ENCODE peak calls at places on chromosomes 6 and 20, in five cellular contexts. B is mesendoderm, Y is esophagus squamous epithelium, W is body of pancreas, V is OCI-LY7. J is an unnamed sample.

GRCh38 chr6:26195376-26195923 is 108.2 kb downstream of the HFE start:
- DNase-seq in W (peak; percentile 90), Y (no peak), V (peak; percentile 96), B (peak; percentile 88), J (peak; percentile 78)

GRCh38 chr20:54555150-54555549 is 79.8 kb downstream of the DOK5 start:
- DNase-seq in V (no peak), B (peak; percentile 21), W (no peak), Y (no peak), J (no peak)

GRCh38 chr6:30322527-30323501 is 3.9 kb upstream of the TRIM39 start:
- DNase-seq in Y (no peak), W (no peak), B (peak; percentile 29), V (no peak), J (no peak)

GRCh38 chr6:32947552-32948465 is 5.1 kb downstream of the HLA-DMA start:
- DNase-seq in W (peak; percentile 73), B (peak; percentile 74), Y (no peak), V (peak; percentile 73), J (peak; percentile 45)

GRCh38 chr20:60057866-60058807 is 99.9 kb downstream of the CDH26 start:
- DNase-seq in Y (no peak), V (peak; percentile 4), W (peak; percentile 52), B (peak; percentile 74), J (peak; percentile 97)

GRCh38 chr20:32300647-32301046 is 23.2 kb downstream of the KIF3B start:
- DNase-seq in W (no peak), Y (no peak), V (no peak), B (no peak), J (no peak)

GRCh38 chr6:36116066-36116465 is 14.2 kb upstream of the MAPK13 start:
- DNase-seq in V (no peak), W (no peak), B (no peak), Y (no peak), J (no peak)

GRCh38 chr20:23356203-23356602 is 5.6 kb downstream of the NXT1 start:
- DNase-seq in Y (no peak), W (no peak), V (no peak), B (peak; percentile 72), J (no peak)

GRCh38 chr20:32390999-32391398 is 32.9 kb downstream of the ASXL1 start:
- DNase-seq in B (no peak), Y (no peak), V (no peak), W (no peak), J (no peak)

GRCh38 chr6:140182819-140183218 is 808.4 kb upstream of the CITED2 start:
- DNase-seq in W (no peak), V (no peak), Y (no peak), B (no peak), J (no peak)

GRCh38 chr6:91590191-91590590 is 1003.3 kb upstream of the MAP3K7 start:
- DNase-seq in B (no peak), W (no peak), Y (no peak), V (no peak), J (no peak)

GRCh38 chr6:41167173-41167963 is 4.5 kb upstream of the TREM2 start:
- DNase-seq in B (peak; percentile 63), Y (no peak), W (no peak), V (no peak), J (peak; percentile 57)

GRCh38 chr6:156658596-156659316 is 118.4 kb upstream of the ARID1B start:
- DNase-seq in V (no peak), W (no peak), Y (no peak), B (peak; percentile 19), J (no peak)

GRCh38 chr6:125807293-125807692 is 16.5 kb downstream of the NCOA7 start:
- DNase-seq in W (no peak), B (no peak), Y (no peak), V (no peak), J (no peak)

GRCh38 chr6:151022492-151022891 is 157.0 kb downstream of the MTHFD1L start:
- DNase-seq in W (no peak), V (no peak), B (peak; percentile 42), Y (no peak), J (no peak)

GRCh38 chr20:12824353-12824752 is 184.4 kb upstream of the SPTLC3 start:
- DNase-seq in B (no peak), Y (no peak), V (no peak), W (no peak), J (no peak)

GRCh38 chr20:2762578-2763131 is 37.8 kb downstream of the CPXM1 start:
- DNase-seq in B (peak; percentile 70), Y (no peak), V (no peak), W (no peak), J (no peak)

GRCh38 chr6:114452785-114453401 is 110.1 kb upstream of the HS3ST5 start:
- DNase-seq in Y (no peak), W (no peak), B (no peak), V (no peak), J (no peak)

GRCh38 chr6:129493396-129493902 is 216.5 kb downstream of the ARHGAP18 start:
- DNase-seq in V (no peak), Y (no peak), W (no peak), B (no peak), J (no peak)

GRCh38 chr6:90896165-90896549 is 309.3 kb upstream of the MAP3K7 start:
- DNase-seq in Y (no peak), V (no peak), W (no peak), B (no peak), J (no peak)

GRCh38 chr20:25254571-25254970 is 6.7 kb downstream of the PYGB start:
- DNase-seq in W (no peak), Y (no peak), V (no peak), B (no peak), J (no peak)

GRCh38 chr6:41733707-41734665 is 1.4 kb downstream of the TFEB start:
- DNase-seq in Y (no peak), W (peak; percentile 72), B (peak; percentile 76), V (peak; percentile 92), J (peak; percentile 84)

GRCh38 chr6:18668994-18669393 is 281.8 kb downstream of the RNF144B start:
- DNase-seq in V (no peak), W (no peak), Y (no peak), B (peak; percentile 3), J (no peak)

GRCh38 chr6:139369568-139370046 is 4.8 kb downstream of the CITED2 start:
- DNase-seq in B (peak; percentile 75), V (peak; percentile 69), Y (no peak), W (peak; percentile 45), J (peak; percentile 65)

GRCh38 chr6:27505209-27506027 is 32.5 kb upstream of the ZNF184 start:
- DNase-seq in B (peak; percentile 97), V (peak; percentile 34), W (peak; percentile 71), Y (no peak), J (peak; percentile 11)

GRCh38 chr6:149182262-149182661 is 135.2 kb upstream of the TAB2 start:
- DNase-seq in Y (no peak), W (peak; percentile 21), B (no peak), V (no peak), J (no peak)

GRCh38 chr6:9437836-9438235 is 977.0 kb downstream of the TFAP2A start:
- DNase-seq in B (no peak), Y (no peak), V (no peak), W (no peak), J (no peak)

GRCh38 chr20:1437222-1437904 is 29.3 kb downstream of the NSFL1C start:
- DNase-seq in B (peak; percentile 82), V (peak; percentile 80), W (peak; percentile 68), Y (peak; percentile 19), J (peak; percentile 84)

GRCh38 chr6:15129872-15130271 is 116.0 kb upstream of the JARID2 start:
- DNase-seq in Y (no peak), V (no peak), W (no peak), B (no peak), J (no peak)

GRCh38 chr20:15642676-15643075 is 930.6 kb downstream of the KIF16B start:
- DNase-seq in B (no peak), Y (no peak), V (no peak), W (no peak), J (no peak)

GRCh38 chr6:147507162-147508072 is 1.1 kb upstream of the SAMD5 start:
- DNase-seq in W (no peak), B (peak; percentile 30), Y (no peak), V (no peak), J (peak; percentile 69)

DNA sequence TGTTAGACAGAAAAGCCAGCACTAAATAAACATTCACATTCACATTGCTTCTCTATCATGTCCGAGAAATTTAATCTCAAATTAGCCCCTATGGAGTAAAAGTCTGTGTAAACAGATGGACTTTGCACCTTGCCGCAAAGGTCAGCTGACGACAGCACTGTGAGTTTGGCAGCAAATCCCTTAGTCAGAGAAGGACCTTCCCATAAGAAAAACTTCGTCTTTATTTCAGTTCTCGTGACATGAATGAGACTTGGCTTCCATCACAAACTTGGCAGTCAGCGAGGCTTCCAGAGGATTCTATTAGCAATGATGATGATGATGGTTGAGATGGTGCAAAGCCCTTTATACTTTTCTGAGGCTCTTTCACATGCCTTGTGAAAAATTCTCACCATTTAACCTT is 133.7 kb upstream of the IFNGR1 start:
- DNase-seq in W (no peak), B (no peak), V (no peak), Y (no peak), J (no peak)
- H3K4me1 ChIP-seq in W (peaks cover 4% of the 10 kb centered on the region), B (no peaks in the 10 kb centered on the region), V (peaks cover 36% of the 10 kb centered on the region), Y (no peaks in the 10 kb centered on the region), J (peaks cover 3% of the 10 kb centered on the region)

GRCh38 chr20:58406422-58407001 is 17.5 kb downstream of the VAPB start:
- DNase-seq in V (no peak), Y (no peak), W (no peak), B (no peak), J (no peak)
- H3K27ac ChIP-seq in V (no peak overlapping the region), Y (no peak overlapping the region), W (no peak overlapping the region), B (no peak overlapping the region), J (no peak overlapping the region)

GRCh38 chr6:144528605-144529425 is 243.7 kb downstream of the UTRN start:
- DNase-seq in B (peak; percentile 77), W (no peak), Y (no peak), V (no peak), J (peak; percentile 69)

GRCh38 chr6:144536079-144536478 is 250.9 kb downstream of the UTRN start:
- DNase-seq in B (no peak), Y (no peak), W (no peak), V (no peak), J (no peak)

GRCh38 chr6:144534123-144534676 is 249.1 kb downstream of the UTRN start:
- DNase-seq in Y (no peak), V (no peak), B (no peak), W (no peak), J (no peak)

GRCh38 chr6:144535630-144536029 is 250.5 kb downstream of the UTRN start:
- DNase-seq in W (no peak), V (no peak), B (no peak), Y (no peak), J (no peak)

DNA sequence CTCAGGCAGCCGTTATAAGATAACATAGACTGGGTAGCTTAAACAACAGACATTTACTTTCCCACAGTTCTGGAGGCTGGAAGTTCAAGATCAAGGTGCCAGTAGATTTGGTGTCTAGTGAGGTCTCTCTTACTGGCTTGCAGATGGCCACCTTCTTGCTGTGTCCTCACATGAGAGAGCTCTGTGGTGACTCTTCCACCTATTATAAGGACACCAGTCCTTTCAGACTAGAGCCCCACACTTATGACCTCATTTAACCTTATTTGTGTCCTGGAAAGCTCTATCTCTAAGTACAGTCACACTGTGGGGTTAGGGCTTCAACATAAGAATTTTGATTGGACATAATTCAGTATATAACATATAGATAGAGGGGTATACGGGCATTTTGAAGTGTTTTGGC is 245.0 kb downstream of the UTRN start:
- DNase-seq in Y (no peak), B (no peak), V (no peak), W (no peak), J (no peak)
- H3K36me3 ChIP-seq in Y (no peaks in the 10 kb centered on the region), B (no peaks in the 10 kb centered on the region), V (no peaks in the 10 kb centered on the region), W (no peaks in the 10 kb centered on the region), J (peaks cover 5% of the 10 kb centered on the region)

GRCh38 chr6:210104-210456 is 82.2 kb upstream of the DUSP22 start:
- DNase-seq in Y (no peak), W (no peak), B (no peak), V (no peak), J (no peak)
- H3K4me1 ChIP-seq in Y (no peaks in the 10 kb centered on the region), W (no peaks in the 10 kb centered on the region), B (no peaks in the 10 kb centered on the region), V (peaks cover 11% of the 10 kb centered on the region), J (no peaks in the 10 kb centered on the region)

J was measured in SJCRH30.